ENCODE peak calls at places on chromosome 5, in seven cellular contexts. L is uterus, D is DND-41, F is tibial artery, Q is GM13977, T is type B pancreatic cell, E is GM20000. H is an unnamed sample.

GRCh38 chr5:115415143-115415491 is 118.7 kb upstream of the CCDC112 start:
- DNase-seq in L (no peak), D (no peak), F (no peak), Q (no peak), T (no peak), E (no peak), H (peak)

GRCh38 chr5:93381057-93381456 is 200.0 kb downstream of the NR2F1-AS1 start:
- DNase-seq in L (no peak), D (no peak), F (no peak), Q (no peak), T (no peak), E (no peak), H (peak)

GRCh38 chr5:102099766-102100331 is 196.2 kb downstream of the SLCO4C1 start:
- DNase-seq in L (no peak), D (no peak), F (no peak), Q (no peak), T (no peak), E (no peak), H (no peak)

GRCh38 chr5:39019231-39019630 is 55.0 kb downstream of the RICTOR start:
- DNase-seq in L (no peak), D (no peak), F (no peak), Q (no peak), T (no peak), E (no peak), H (no peak)

GRCh38 chr5:80255425-80255751 is 460 bp downstream of the SERINC5 start:
- DNase-seq in L (peak), D (peak), F (peak), Q (no peak), T (peak), E (no peak), H (peak)

GRCh38 chr5:87139795-87140194 is 127.9 kb upstream of the RASA1 start:
- DNase-seq in L (no peak), D (no peak), F (no peak), Q (no peak), T (no peak), E (no peak), H (no peak)

GRCh38 chr5:139543423-139543991 is 17.6 kb upstream of the UBE2D2 start:
- DNase-seq in L (no peak), D (no peak), F (peak), Q (peak), T (no peak), E (peak), H (no peak)

GRCh38 chr5:10695055-10695649 is 65.9 kb downstream of the DAP start:
- DNase-seq in L (peak), D (no peak), F (peak), Q (peak), T (peak), E (peak), H (peak)

GRCh38 chr5:14306415-14306814 is 163.3 kb downstream of the TRIO start:
- DNase-seq in L (no peak), D (no peak), F (no peak), Q (no peak), T (no peak), E (no peak), H (no peak)

GRCh38 chr5:59134770-59135169 is 551.9 kb downstream of the RAB3C start:
- DNase-seq in L (no peak), D (no peak), F (no peak), Q (no peak), T (no peak), E (no peak), H (no peak)

GRCh38 chr5:134374234-134374633 is 2.9 kb downstream of the UBE2B start:
- DNase-seq in L (no peak), D (no peak), F (no peak), Q (no peak), T (no peak), E (no peak), H (no peak)

GRCh38 chr5:132458226-132458560 is 32.4 kb downstream of the IRF1 start:
- DNase-seq in L (no peak), D (no peak), F (no peak), Q (no peak), T (no peak), E (no peak), H (no peak)

GRCh38 chr5:855771-856530 is 5.2 kb upstream of the ZDHHC11 start:
- DNase-seq in L (no peak), D (peak), F (no peak), Q (no peak), T (no peak), E (no peak), H (no peak)

GRCh38 chr5:153562189-153562588 is 71.7 kb downstream of the GRIA1 start:
- DNase-seq in L (no peak), D (no peak), F (no peak), Q (no peak), T (no peak), E (no peak), H (peak)

GRCh38 chr5:34929720-34930526 is 564 bp downstream of the DNAJC21 start:
- DNase-seq in L (peak), D (peak), F (peak), Q (peak), T (peak), E (peak), H (peak)

GRCh38 chr5:472076-472655 is 29.2 kb downstream of the EXOC3 start:
- DNase-seq in L (no peak), D (peak), F (peak), Q (peak), T (no peak), E (peak), H (peak)

GRCh38 chr5:106451998-106452397 is 1218.7 kb downstream of the EFNA5 start:
- DNase-seq in L (no peak), D (no peak), F (no peak), Q (no peak), T (no peak), E (no peak), H (no peak)

GRCh38 chr5:77204967-77205366 is 5.5 kb upstream of the PDE8B start:
- DNase-seq in L (no peak), D (no peak), F (no peak), Q (peak), T (no peak), E (peak), H (no peak)

GRCh38 chr5:2732850-2733249 is 18.6 kb downstream of the IRX2 start:
- DNase-seq in L (no peak), D (no peak), F (no peak), Q (no peak), T (no peak), E (no peak), H (no peak)

GRCh38 chr5:38316544-38317224 is 58.3 kb downstream of the EGFLAM start:
- DNase-seq in L (peak), D (no peak), F (no peak), Q (no peak), T (no peak), E (no peak), H (peak)

GRCh38 chr5:148482196-148482595 is 98.4 kb downstream of the FBXO38 start:
- DNase-seq in L (no peak), D (no peak), F (no peak), Q (no peak), T (no peak), E (no peak), H (no peak)

GRCh38 chr5:115738807-115739206 is 77.7 kb downstream of the CDO1 start:
- DNase-seq in L (no peak), D (no peak), F (no peak), Q (no peak), T (no peak), E (no peak), H (no peak)

GRCh38 chr5:66807743-66808142 is 211.6 kb downstream of the MAST4 start:
- DNase-seq in L (peak), D (no peak), F (no peak), Q (no peak), T (no peak), E (no peak), H (peak)

GRCh38 chr5:111075520-111075919 is 4.0 kb downstream of the TSLP start:
- DNase-seq in L (no peak), D (no peak), F (no peak), Q (no peak), T (no peak), E (no peak), H (peak)

GRCh38 chr5:150481972-150482406 is 25.9 kb upstream of the NDST1 start:
- DNase-seq in L (no peak), D (no peak), F (no peak), Q (no peak), T (no peak), E (no peak), H (no peak)

GRCh38 chr5:69343083-69343482 is 10.5 kb upstream of the CCDC125 start:
- DNase-seq in L (no peak), D (no peak), F (no peak), Q (no peak), T (no peak), E (no peak), H (no peak)

GRCh38 chr5:172862165-172862801 is 28.2 kb downstream of the ERGIC1 start:
- DNase-seq in L (no peak), D (no peak), F (no peak), Q (no peak), T (no peak), E (no peak), H (no peak)

GRCh38 chr5:132073231-132074013 is at the start of gene CSF2:
- DNase-seq in L (no peak), D (no peak), F (no peak), Q (no peak), T (no peak), E (no peak), H (peak)

DNA sequence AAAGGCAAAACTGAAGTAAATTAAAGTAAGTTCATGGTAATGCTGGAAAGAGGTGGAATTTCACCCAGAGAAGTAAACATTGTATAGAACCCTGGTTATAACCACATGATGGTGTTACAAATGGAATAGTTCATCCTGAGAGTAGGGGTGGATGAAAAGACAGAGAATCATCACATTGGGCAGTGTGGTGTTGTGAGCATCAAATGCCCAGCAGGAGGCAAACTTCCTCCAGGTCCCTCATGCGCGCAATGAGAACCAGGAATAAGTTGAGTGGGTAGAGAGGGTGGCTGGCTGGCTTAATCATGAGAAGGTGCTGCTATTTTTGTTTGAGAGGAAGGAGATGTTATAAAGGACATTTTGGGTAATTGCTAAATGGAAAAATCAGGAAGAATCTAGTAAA is 163.3 kb upstream of the HMHB1 start:
- DNase-seq in L (no peak), D (peak), F (no peak), Q (no peak), T (no peak), E (no peak), H (peak)
- TF ChIP-seq CTCF in L (no peak), D (peak), F (no peak), Q (peak), T (peak), E (no peak), H (no peak)

GRCh38 chr5:26487553-26487952 is 550.8 kb downstream of the CDH9 start:
- DNase-seq in L (no peak), D (no peak), F (no peak), Q (no peak), T (no peak), E (no peak), H (no peak)
- TF ChIP-seq CTCF in L (no peak), D (no peak), F (no peak), Q (no peak), T (no peak), E (no peak), H (no peak)

GRCh38 chr5:54162184-54162583 is 148.2 kb downstream of the ARL15 start:
- DNase-seq in L (no peak), D (no peak), F (no peak), Q (no peak), T (no peak), E (no peak), H (no peak)

GRCh38 chr5:54159837-54160215 is 150.5 kb downstream of the ARL15 start:
- DNase-seq in L (no peak), D (no peak), F (no peak), Q (no peak), T (no peak), E (no peak), H (no peak)

GRCh38 chr5:54160329-54160728 is 150.0 kb downstream of the ARL15 start:
- DNase-seq in L (no peak), D (no peak), F (no peak), Q (no peak), T (no peak), E (no peak), H (no peak)

GRCh38 chr5:54159153-54159836 is 151.1 kb downstream of the ARL15 start:
- DNase-seq in L (no peak), D (no peak), F (no peak), Q (no peak), T (no peak), E (peak), H (peak)
- TF ChIP-seq CTCF in L (no peak), D (peak), F (no peak), Q (peak), T (no peak), E (peak), H (no peak)

GRCh38 chr5:179132586-179133355 is 72.6 kb downstream of the ZNF354C start:
- DNase-seq in L (no peak), D (no peak), F (no peak), Q (no peak), T (no peak), E (no peak), H (no peak)
- TF ChIP-seq CTCF in L (no peak), D (peak), F (no peak), Q (no peak), T (no peak), E (no peak), H (no peak)

DNA sequence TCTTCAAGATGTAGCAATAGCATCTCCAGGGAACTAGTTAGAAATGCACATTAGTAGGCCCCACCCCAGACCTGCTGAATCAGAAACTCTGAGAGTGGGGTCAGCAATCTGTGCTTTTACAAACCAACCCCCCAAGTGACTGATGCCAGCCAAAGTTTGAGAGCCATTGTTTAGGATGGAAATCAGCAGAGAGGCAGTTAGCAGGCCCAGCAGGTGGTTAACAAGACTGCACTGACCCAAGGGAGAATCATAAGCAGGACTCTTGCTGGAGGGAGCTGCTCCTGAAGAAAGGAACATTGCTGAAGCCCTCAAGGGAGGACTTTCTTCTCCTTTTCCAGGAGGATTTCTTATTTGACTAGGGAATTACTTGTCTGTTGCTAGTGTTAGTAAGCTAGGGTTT is 74.2 kb upstream of the SLC12A2 start:
- DNase-seq in L (no peak), D (no peak), F (no peak), Q (no peak), T (no peak), E (no peak), H (no peak)
- TF ChIP-seq CTCF in L (no peak), D (no peak), F (no peak), Q (no peak), T (no peak), E (no peak), H (no peak)

DNA sequence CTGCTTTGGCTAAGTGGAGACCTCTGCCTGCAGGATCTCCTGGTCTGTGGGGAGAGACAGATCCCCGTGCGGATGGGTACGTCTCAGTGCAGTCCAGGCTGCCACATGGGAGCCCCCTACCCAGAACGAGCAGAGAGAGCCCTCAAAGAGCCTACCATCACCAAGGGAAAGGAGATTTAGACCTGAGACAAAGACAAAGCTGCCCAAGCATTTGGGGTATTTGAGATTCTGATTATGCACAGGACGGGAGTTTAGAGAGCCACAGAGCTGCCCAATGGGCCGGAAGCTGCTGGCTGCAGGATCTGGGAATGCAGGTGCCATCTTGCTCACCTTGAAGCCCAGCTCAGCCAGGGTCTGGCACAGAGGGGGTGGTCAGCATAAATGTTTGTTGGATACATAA is 157.6 kb downstream of the FGF18 start:
- DNase-seq in L (no peak), D (no peak), F (no peak), Q (no peak), T (peak), E (no peak), H (no peak)
- TF ChIP-seq CTCF in L (no peak), D (no peak), F (no peak), Q (no peak), T (no peak), E (no peak), H (no peak)

DNA sequence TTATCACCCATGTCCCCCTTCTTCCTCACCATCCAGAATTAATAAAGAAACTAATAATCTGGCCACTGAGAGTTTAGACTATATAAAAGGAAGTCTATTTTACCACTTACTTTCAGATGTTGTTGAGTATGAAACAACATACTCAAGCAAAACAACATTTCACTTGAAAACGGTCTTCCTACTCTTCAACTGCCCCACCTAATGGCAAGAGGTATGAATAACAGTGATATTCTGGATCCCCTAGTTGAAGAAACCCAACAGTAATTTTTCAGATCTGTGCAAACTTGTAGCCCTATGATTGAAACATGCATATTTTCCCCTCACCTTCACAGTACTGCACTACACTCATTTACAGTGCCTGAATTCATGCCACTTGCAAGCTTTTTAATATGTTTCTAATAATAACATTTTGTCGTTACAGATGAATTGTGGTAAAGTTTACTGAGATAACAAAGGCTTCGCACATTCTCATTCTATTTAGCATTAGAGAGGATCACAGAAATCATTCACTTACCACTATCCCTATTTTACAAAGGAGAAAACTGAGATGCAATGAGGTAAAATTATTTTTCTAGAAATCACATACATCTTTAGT is 267.9 kb upstream of the PDE4D start:
- DNase-seq in L (no peak), D (no peak), F (no peak), Q (peak), T (no peak), E (peak), H (peak)
- TF ChIP-seq CTCF in L (no peak), D (peak), F (peak), Q (peak), T (peak), E (peak), H (peak)

DNA sequence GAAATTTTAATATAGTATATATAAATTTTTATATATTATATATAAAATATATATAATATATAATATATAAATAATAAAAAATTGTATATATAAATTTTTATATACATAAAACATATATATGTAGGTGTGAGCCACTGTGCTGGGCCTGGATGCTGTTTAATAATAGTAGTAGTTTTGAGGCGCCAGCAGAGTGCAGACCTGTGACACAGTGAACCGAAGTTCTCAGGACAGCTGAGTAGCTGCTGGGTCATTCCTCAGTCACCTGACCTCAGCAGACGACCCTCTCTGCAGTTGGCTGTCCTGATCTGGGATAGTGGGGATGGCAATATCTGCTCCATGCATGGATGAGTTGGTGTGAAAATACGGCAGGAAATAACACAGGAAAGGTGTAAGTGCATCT is 3.3 kb upstream of the SNX18 start:
- DNase-seq in L (no peak), D (no peak), F (no peak), Q (no peak), T (no peak), E (no peak), H (no peak)
- TF ChIP-seq CTCF in L (no peak), D (no peak), F (no peak), Q (no peak), T (peak), E (no peak), H (no peak)

GRCh38 chr5:141760193-141760592 is 78.2 kb upstream of the ARAP3 start:
- DNase-seq in L (no peak), D (no peak), F (no peak), Q (no peak), T (no peak), E (no peak), H (peak)

GRCh38 chr5:141753971-141754713 is 72.1 kb upstream of the ARAP3 start:
- DNase-seq in L (no peak), D (peak), F (no peak), Q (peak), T (no peak), E (peak), H (peak)

GRCh38 chr5:141756196-141756595 is 74.2 kb upstream of the ARAP3 start:
- DNase-seq in L (no peak), D (no peak), F (no peak), Q (no peak), T (no peak), E (no peak), H (no peak)

GRCh38 chr5:141758316-141758965 is 76.4 kb upstream of the ARAP3 start:
- DNase-seq in L (no peak), D (no peak), F (no peak), Q (no peak), T (no peak), E (no peak), H (no peak)

GRCh38 chr5:141757402-141757801 is 75.4 kb upstream of the ARAP3 start:
- DNase-seq in L (no peak), D (no peak), F (no peak), Q (no peak), T (no peak), E (no peak), H (peak)
- TF ChIP-seq CTCF in L (peak), D (peak), F (no peak), Q (peak), T (peak), E (no peak), H (peak)

H was measured in cardiac fibroblast.